ENCODE peak calls at places on chromosomes 7 and 10, in ten cellular contexts. L is Ammon's horn; Y is CD8-positive, alpha-beta memory T cell; A is posterior vena cava; O is NCI-H1092 treated with DMSO at 0.1 percent for 48 hours; J is astrocyte of the hippocampus; Z is activated CD8-positive, alpha-beta memory T cell treated with anti-CD3 and anti-CD28 coated beads, Interleukin-2, amount 50 U/mL, for 48 hours; R is RKO; H is right lobe of liver; P is skeletal muscle cell. T is an unnamed sample.

GRCh38 chr7:43693687-43694398 is 35.5 kb downstream of the COA1 start:
- DNase-seq in L (no peak), Y (no peak), A (no peak), O (no peak), J (peak), Z (no peak), R (no peak), H (no peak), P (peak), T (no peak)

GRCh38 chr10:33939892-33940291 is 605.4 kb upstream of the NRP1 start:
- DNase-seq in L (no peak), Y (no peak), A (no peak), O (no peak), J (no peak), Z (no peak), R (no peak), H (no peak), P (no peak), T (no peak)

GRCh38 chr7:2116086-2116810 is 116.5 kb downstream of the MAD1L1 start:
- DNase-seq in L (no peak), Y (no peak), A (no peak), O (peak), J (peak), Z (no peak), R (no peak), H (no peak), P (no peak), T (no peak)

GRCh38 chr10:86162696-86163400 is 203.7 kb downstream of the GRID1 start:
- DNase-seq in L (no peak), Y (no peak), A (peak), O (no peak), J (no peak), Z (no peak), R (no peak), H (no peak), P (no peak), T (no peak)

GRCh38 chr7:92751902-92752901 is 84.2 kb downstream of the CDK6 start:
- DNase-seq in L (no peak), Y (no peak), A (no peak), O (no peak), J (peak), Z (no peak), R (peak), H (no peak), P (peak), T (no peak)

GRCh38 chr7:143282124-143282523 is 2.6 kb upstream of the TMEM139 start:
- DNase-seq in L (no peak), Y (no peak), A (no peak), O (no peak), J (no peak), Z (no peak), R (no peak), H (no peak), P (no peak), T (no peak)

GRCh38 chr7:117871778-117872538 is 1.3 kb downstream of the CTTNBP2 start:
- DNase-seq in L (peak), Y (no peak), A (peak), O (peak), J (peak), Z (no peak), R (peak), H (peak), P (no peak), T (no peak)

GRCh38 chr10:28171468-28172235 is 131.2 kb downstream of the MPP7 start:
- DNase-seq in L (no peak), Y (no peak), A (no peak), O (no peak), J (no peak), Z (no peak), R (no peak), H (no peak), P (peak), T (no peak)

GRCh38 chr7:54827719-54828118 is 68.7 kb upstream of the SEC61G start:
- DNase-seq in L (no peak), Y (no peak), A (no peak), O (no peak), J (no peak), Z (no peak), R (no peak), H (no peak), P (no peak), T (no peak)

GRCh38 chr10:13761490-13762091 is 174.8 kb downstream of the PRPF18 start:
- DNase-seq in L (no peak), Y (no peak), A (no peak), O (no peak), J (no peak), Z (no peak), R (no peak), H (no peak), P (no peak), T (no peak)

GRCh38 chr7:139682136-139683013 is 95.4 kb downstream of the HIPK2 start:
- DNase-seq in L (no peak), Y (no peak), A (no peak), O (no peak), J (peak), Z (peak), R (peak), H (no peak), P (peak), T (no peak)

GRCh38 chr7:155209478-155209864 is 88.2 kb upstream of the INSIG1 start:
- DNase-seq in L (no peak), Y (no peak), A (no peak), O (no peak), J (no peak), Z (no peak), R (no peak), H (no peak), P (no peak), T (no peak)

GRCh38 chr10:17004801-17005380 is 124.7 kb downstream of the CUBN start:
- DNase-seq in L (no peak), Y (no peak), A (no peak), O (no peak), J (no peak), Z (no peak), R (peak), H (no peak), P (no peak), T (no peak)

GRCh38 chr10:68897336-68897741 is 3.8 kb upstream of the DDX50 start:
- DNase-seq in L (peak), Y (no peak), A (no peak), O (peak), J (peak), Z (no peak), R (peak), H (no peak), P (peak), T (peak)

GRCh38 chr10:17263580-17263979 is 35.5 kb downstream of the VIM start:
- DNase-seq in L (no peak), Y (no peak), A (no peak), O (no peak), J (no peak), Z (no peak), R (no peak), H (no peak), P (no peak), T (no peak)

GRCh38 chr7:156547884-156548561 is 92.6 kb upstream of the RNF32 start:
- DNase-seq in L (no peak), Y (no peak), A (no peak), O (no peak), J (no peak), Z (no peak), R (no peak), H (no peak), P (no peak), T (no peak)

GRCh38 chr7:93977551-93977950 is 26.6 kb downstream of the BET1 start:
- DNase-seq in L (no peak), Y (no peak), A (no peak), O (no peak), J (no peak), Z (no peak), R (no peak), H (no peak), P (no peak), T (no peak)

GRCh38 chr7:91852263-91852741 is 28.2 kb downstream of the MTERF1 start:
- DNase-seq in L (no peak), Y (no peak), A (no peak), O (no peak), J (no peak), Z (no peak), R (peak), H (no peak), P (no peak), T (peak)

GRCh38 chr7:157140118-157140905 is 1.6 kb downstream of the UBE3C start:
- DNase-seq in L (no peak), Y (no peak), A (no peak), O (no peak), J (peak), Z (no peak), R (peak), H (no peak), P (no peak), T (no peak)

GRCh38 chr7:16071246-16071857 is 350.0 kb downstream of the CRPPA start:
- DNase-seq in L (peak), Y (no peak), A (no peak), O (peak), J (peak), Z (no peak), R (peak), H (no peak), P (no peak), T (no peak)

GRCh38 chr7:8232999-8233847 is 28.7 kb downstream of the ICA1 start:
- DNase-seq in L (no peak), Y (no peak), A (no peak), O (no peak), J (no peak), Z (no peak), R (no peak), H (no peak), P (no peak), T (no peak)

GRCh38 chr7:130491841-130492518 is at the start of gene MEST:
- DNase-seq in L (peak), Y (no peak), A (no peak), O (peak), J (peak), Z (no peak), R (no peak), H (peak), P (no peak), T (no peak)

GRCh38 chr10:79024296-79024695 is 44.5 kb upstream of the ZMIZ1 start:
- DNase-seq in L (no peak), Y (peak), A (peak), O (no peak), J (no peak), Z (no peak), R (no peak), H (peak), P (no peak), T (no peak)

GRCh38 chr10:103111031-103111917 is 81.8 kb downstream of the NT5C2 start:
- DNase-seq in L (peak), Y (no peak), A (no peak), O (no peak), J (peak), Z (no peak), R (no peak), H (no peak), P (peak), T (no peak)

GRCh38 chr10:71390921-71391690 is 5.6 kb upstream of the CDH23 start:
- DNase-seq in L (no peak), Y (no peak), A (peak), O (no peak), J (no peak), Z (no peak), R (no peak), H (no peak), P (no peak), T (no peak)

GRCh38 chr10:69422676-69423075 is 6.0 kb upstream of the TACR2 start:
- DNase-seq in L (no peak), Y (no peak), A (peak), O (no peak), J (no peak), Z (no peak), R (no peak), H (no peak), P (no peak), T (no peak)

GRCh38 chr7:102284891-102285540 is 1.7 kb upstream of the SH2B2 start:
- DNase-seq in L (peak), Y (no peak), A (peak), O (no peak), J (no peak), Z (no peak), R (no peak), H (peak), P (no peak), T (no peak)

T was measured in HuH-7.5.